ENCODE peak calls at places on chromosomes 12 and 14, in four cellular contexts. W is iPS DF 6.9; H is stimulated activated CD4-positive, alpha-beta T cell treated with anti-CD3 and anti-CD28 coated beads, Interleukin-2, amount 100 ng/mL, for 24 hours; Q is RCC 7860. N is an unnamed sample.

GRCh38 chr12:124835652-124836410 is 27.8 kb downstream of the SCARB1 start:
- DNase-seq in Q (peak; percentile 92), W (no peak), H (no peak), N (no peak)

GRCh38 chr14:93778453-93778852 is 9.8 kb downstream of the PRIMA1 start:
- DNase-seq in W (no peak), H (no peak), Q (no peak), N (no peak)

GRCh38 chr12:121467638-121468403 is 67.9 kb downstream of the RNF34 start:
- DNase-seq in Q (no peak), W (no peak), H (no peak), N (no peak)

GRCh38 chr12:563250-563781 is 99.9 kb downstream of the NINJ2 start:
- DNase-seq in W (no peak), Q (no peak), H (peak; percentile 45), N (peak; percentile 75)

GRCh38 chr12:46364777-46365580 is 7.6 kb downstream of the SLC38A2 start:
- DNase-seq in W (no peak), Q (peak; percentile 44), H (no peak), N (peak; percentile 83)

GRCh38 chr12:32115404-32116104 is 8.9 kb downstream of the BICD1 start:
- DNase-seq in W (no peak), Q (peak; percentile 93), H (no peak), N (peak; percentile 99)

GRCh38 chr12:118287728-118288127 is 85.0 kb downstream of the TAOK3 start:
- DNase-seq in W (no peak), H (no peak), Q (no peak), N (no peak)

GRCh38 chr12:112824166-112824565 is 32.6 kb downstream of the RPH3A start:
- DNase-seq in W (no peak), H (no peak), Q (no peak), N (no peak)

GRCh38 chr14:82182646-82183045 is 649.0 kb upstream of the SEL1L start:
- DNase-seq in W (no peak), Q (no peak), H (no peak), N (no peak)

N was measured in astrocyte.